ENCODE peak calls at places on chromosomes 1 and 21, in eight cellular contexts. M is HCT116, A is gastrocnemius medialis, P is uterus, L is IMR-90, N is tibial nerve, C is Peyer's patch, X is esophagus squamous epithelium. K is an unnamed sample.
A peak's percentile ranks its signal among the peaks of the same experiment; 100 is the strongest.

GRCh38 chr1:62321438-62321837 is 2.2 kb upstream of the KANK4 start:
- DNase-seq in M (peak; percentile 39), A (no peak), P (no peak), L (peak; percentile 42), N (no peak), C (no peak), X (no peak), K (no peak)

GRCh38 chr1:230267338-230268065 is 158.6 kb downstream of the PGBD5 start:
- DNase-seq in M (no peak), A (peak; percentile 7), P (no peak), L (no peak), N (no peak), C (no peak), X (no peak), K (no peak)

GRCh38 chr1:21904475-21904724 is 32.7 kb downstream of the HSPG2 start:
- DNase-seq in M (no peak), A (no peak), P (no peak), L (no peak), N (no peak), C (no peak), X (no peak), K (no peak)

GRCh38 chr1:43121251-43121650 is 50.8 kb downstream of the EBNA1BP2 start:
- DNase-seq in M (no peak), A (no peak), P (no peak), L (no peak), N (no peak), C (no peak), X (no peak), K (no peak)

GRCh38 chr1:66207484-66207883 is 326.5 kb upstream of the SGIP1 start:
- DNase-seq in M (no peak), A (no peak), P (peak; percentile 43), L (peak; percentile 73), N (no peak), C (no peak), X (no peak), K (no peak)

GRCh38 chr1:174964261-174964984 is 35.3 kb upstream of the CACYBP start:
- DNase-seq in M (no peak), A (no peak), P (no peak), L (no peak), N (no peak), C (no peak), X (no peak), K (no peak)

GRCh38 chr1:170010443-170010842 is 64.1 kb downstream of the KIFAP3 start:
- DNase-seq in M (peak; percentile 55), A (no peak), P (peak; percentile 41), L (peak; percentile 55), N (no peak), C (no peak), X (no peak), K (peak; percentile 25)

GRCh38 chr1:20199410-20199809 is 13.1 kb upstream of the PLA2G2C start:
- DNase-seq in M (no peak), A (no peak), P (no peak), L (no peak), N (no peak), C (no peak), X (no peak), K (no peak)

GRCh38 chr1:38235705-38236104 is 189.1 kb upstream of the POU3F1 start:
- DNase-seq in M (no peak), A (no peak), P (no peak), L (peak; percentile 58), N (no peak), C (no peak), X (no peak), K (no peak)

GRCh38 chr1:203462878-203463277 is 12.7 kb upstream of the PRELP start:
- DNase-seq in M (no peak), A (peak; percentile 52), P (peak; percentile 89), L (peak; percentile 79), N (no peak), C (no peak), X (no peak), K (peak; percentile 80)

GRCh38 chr1:214303538-214303937 is 22.6 kb downstream of the SMYD2 start:
- DNase-seq in M (no peak), A (no peak), P (no peak), L (peak; percentile 44), N (no peak), C (no peak), X (no peak), K (peak; percentile 76)

GRCh38 chr1:150548632-150549495 is at the start of gene ADAMTSL4:
- DNase-seq in M (no peak), A (peak; percentile 74), P (peak; percentile 57), L (peak; percentile 78), N (no peak), C (peak; percentile 26), X (no peak), K (no peak)

GRCh38 chr21:31334648-31335121 is 9.4 kb downstream of the TIAM1 start:
- DNase-seq in M (no peak), A (no peak), P (no peak), L (no peak), N (no peak), C (no peak), X (no peak), K (no peak)

GRCh38 chr1:246951413-246951812 is 19.7 kb upstream of the AHCTF1 start:
- DNase-seq in M (no peak), A (no peak), P (no peak), L (no peak), N (no peak), C (no peak), X (no peak), K (no peak)

GRCh38 chr21:31235671-31236450 is 108.2 kb downstream of the TIAM1 start:
- DNase-seq in M (no peak), A (no peak), P (no peak), L (no peak), N (no peak), C (no peak), X (no peak), K (no peak)

GRCh38 chr1:160711528-160712311 is at the start of gene CD48:
- DNase-seq in M (no peak), A (no peak), P (no peak), L (no peak), N (no peak), C (peak; percentile 63), X (no peak), K (no peak)

GRCh38 chr1:183306317-183307042 is 111.7 kb downstream of the NMNAT2 start:
- DNase-seq in M (no peak), A (no peak), P (no peak), L (no peak), N (no peak), C (no peak), X (no peak), K (no peak)

GRCh38 chr1:213070399-213070798 is 19.4 kb downstream of the RPS6KC1 start:
- DNase-seq in M (no peak), A (no peak), P (no peak), L (peak; percentile 86), N (no peak), C (no peak), X (no peak), K (no peak)

GRCh38 chr1:32782086-32782485 is 35.1 kb downstream of the YARS1 start:
- DNase-seq in M (no peak), A (no peak), P (no peak), L (no peak), N (no peak), C (no peak), X (no peak), K (no peak)

GRCh38 chr1:245888809-245889208 is 618.3 kb downstream of the SMYD3 start:
- DNase-seq in M (peak; percentile 23), A (no peak), P (no peak), L (peak; percentile 41), N (no peak), C (no peak), X (no peak), K (no peak)

GRCh38 chr1:2091611-2092604 is 41.7 kb downstream of the PRKCZ start:
- DNase-seq in M (no peak), A (no peak), P (no peak), L (no peak), N (no peak), C (peak; percentile 56), X (no peak), K (no peak)

GRCh38 chr21:46572850-46573249 is 32.0 kb downstream of the S100B start:
- DNase-seq in M (no peak), A (no peak), P (no peak), L (no peak), N (no peak), C (no peak), X (no peak), K (no peak)
- TF ChIP-seq CTCF in M (no peak), A (no peak), P (no peak), L (no peak), N (no peak), C (no peak), X (no peak), K (no peak)

DNA sequence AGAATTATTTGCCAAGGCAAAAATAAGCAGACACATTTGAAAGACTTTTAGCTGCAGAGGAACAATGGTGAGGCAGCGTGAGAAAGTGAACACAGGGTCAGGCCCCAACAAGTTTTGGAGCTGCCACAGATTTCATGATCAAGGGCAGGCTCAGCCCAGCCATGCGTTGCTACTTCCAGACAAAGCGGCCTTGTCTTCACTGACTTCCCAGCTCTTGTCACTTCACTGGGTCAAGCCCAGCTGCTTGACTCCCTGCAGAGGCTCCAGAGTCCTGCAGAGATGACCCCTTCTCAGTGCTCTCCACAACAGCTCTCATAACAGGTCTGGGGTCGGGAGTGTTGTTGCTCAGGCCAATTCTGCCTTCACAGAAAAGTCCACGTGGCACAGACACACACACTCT is 35.8 kb downstream of the HHAT start:
- DNase-seq in M (no peak), A (no peak), P (no peak), L (no peak), N (peak; percentile 19), C (no peak), X (no peak), K (no peak)
- TF ChIP-seq POLR2A in M (no peak), A (no peak), P (no peak), L (no peak), N (no peak), C (no peak), X (no peak), K (no peak)

GRCh38 chr1:95467036-95467435 is 233.0 kb downstream of the RWDD3 start:
- DNase-seq in M (no peak), A (no peak), P (no peak), L (no peak), N (no peak), C (no peak), X (no peak), K (no peak)
- TF ChIP-seq CTCF in M (peak; percentile 34), A (no peak), P (no peak), L (peak; percentile 25), N (no peak), C (no peak), X (peak; percentile 3), K (no peak)

DNA sequence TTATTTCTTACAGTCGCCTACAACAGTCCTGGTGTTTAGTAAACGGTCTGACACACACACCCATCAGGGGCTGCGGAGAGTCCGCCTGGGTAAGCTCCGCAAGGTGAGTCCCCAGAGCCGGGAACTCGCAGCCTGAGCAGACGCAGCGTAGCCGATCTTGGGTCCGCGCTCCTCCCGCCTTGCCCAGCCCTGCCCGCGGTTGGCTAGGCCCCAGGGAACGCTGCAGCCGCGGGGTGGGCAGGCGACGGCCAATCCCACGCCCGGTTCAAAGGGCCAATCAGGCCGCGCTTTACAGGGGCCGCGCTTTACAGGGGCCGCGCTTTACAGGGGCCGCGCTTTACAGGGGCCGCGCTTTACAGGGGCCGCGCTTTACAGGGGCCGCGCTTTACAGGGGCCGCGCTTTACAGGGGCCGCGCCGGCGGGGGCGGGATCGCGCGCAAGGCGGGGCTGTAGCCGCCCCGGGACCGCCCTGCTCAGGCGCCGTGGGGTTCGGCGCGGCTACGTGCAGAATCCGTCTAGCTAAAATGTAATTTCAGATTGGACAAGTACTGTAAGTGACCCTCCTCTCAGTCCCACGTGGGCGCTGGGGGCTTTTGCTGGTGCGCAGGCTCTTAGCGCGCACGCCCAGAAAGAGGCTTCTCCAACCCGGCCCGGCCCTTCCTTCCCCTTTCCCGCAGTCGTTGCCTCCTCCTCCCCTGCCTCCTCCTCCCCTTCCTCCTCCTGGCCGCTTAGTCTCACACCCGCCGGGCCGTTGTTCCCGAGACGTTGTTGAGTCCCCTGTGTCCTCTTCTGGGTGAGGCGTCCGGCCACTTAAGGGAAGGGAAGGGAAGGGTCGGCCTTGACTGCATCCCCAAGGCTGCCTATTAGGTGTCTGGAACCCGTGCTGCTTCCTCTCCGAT is at the start of gene FGGY:
- DNase-seq in M (peak; percentile 94), A (peak; percentile 98), P (peak; percentile 98), L (peak; percentile 98), N (peak; percentile 91), C (peak; percentile 93), X (peak; percentile 81), K (peak; percentile 97)
- TF ChIP-seq POLR2A in M (peak; percentile 77), A (peak; percentile 86), P (peak; percentile 81), L (peak; percentile 84), N (peak; percentile 87), C (peak; percentile 81), X (no peak), K (peak; percentile 61)